ENCODE peak calls at places on chromosomes 3 and 15, in nine cellular contexts. K, M, A, Z, D, V, R, F and P are unnamed samples. For H3K4me1, the result is how much of the 10 kb centered on the place peaks cover.

GRCh38 chr3:150887031-150887430 is 18.2 kb downstream of the MINDY4B start:
- DNase-seq in D (no peak), R (no peak), V (peak), Z (no peak), F (no peak), K (no peak), A (no peak), M (no peak), P (no peak)

GRCh38 chr15:34370129-34370528 is 3.1 kb upstream of the LPCAT4 start:
- DNase-seq in Z (no peak), F (no peak), D (no peak), V (no peak), M (no peak), A (no peak), K (no peak), R (no peak), P (no peak)

GRCh38 chr3:100246999-100247398 is 13.8 kb upstream of the TBC1D23 start:
- DNase-seq in F (no peak), V (no peak), M (no peak), Z (no peak), D (no peak), R (no peak), A (no peak), K (no peak), P (no peak)

GRCh38 chr3:188916934-188917391 is 254.8 kb upstream of the TPRG1 start:
- DNase-seq in F (no peak), M (no peak), D (peak), V (no peak), K (no peak), Z (no peak), A (no peak), R (no peak), P (no peak)

GRCh38 chr3:63914312-63914711 is 2.1 kb upstream of the SCAANT1 start:
- DNase-seq in F (peak), M (no peak), V (peak), R (no peak), A (peak), Z (peak), D (peak), K (peak), P (no peak)

GRCh38 chr3:57109437-57110199 is 49.2 kb downstream of the SPATA12 start:
- DNase-seq in A (no peak), Z (no peak), M (no peak), V (no peak), K (no peak), F (no peak), D (no peak), R (no peak), P (no peak)

GRCh38 chr3:106820726-106821362 is 556.4 kb upstream of the CCDC54 start:
- DNase-seq in M (no peak), R (peak), D (no peak), Z (no peak), K (no peak), A (no peak), V (no peak), F (no peak), P (no peak)

GRCh38 chr15:98966036-98966787 is 41.4 kb downstream of the PGPEP1L start:
- DNase-seq in K (no peak), M (no peak), F (no peak), D (no peak), A (no peak), Z (no peak), R (no peak), V (peak), P (no peak)

GRCh38 chr3:41198526-41198925 is 779 bp upstream of the CTNNB1 start:
- DNase-seq in K (peak), M (peak), V (no peak), F (peak), D (peak), A (peak), Z (peak), R (no peak), P (peak)

GRCh38 chr15:94670436-94671034 is 439.2 kb downstream of the MCTP2 start:
- DNase-seq in R (no peak), M (peak), Z (no peak), D (no peak), V (peak), A (peak), K (no peak), F (no peak), P (no peak)

GRCh38 chr3:160400048-160400630 is 689 bp downstream of the SMC4 start:
- DNase-seq in A (no peak), R (peak), Z (peak), K (peak), V (peak), M (peak), D (peak), F (peak), P (peak)

GRCh38 chr3:188061133-188061532 is 92.8 kb upstream of the LPP start:
- DNase-seq in M (peak), D (no peak), Z (no peak), R (no peak), V (peak), K (no peak), A (no peak), F (no peak), P (no peak)

GRCh38 chr3:128971421-128971820 is 22.5 kb downstream of the CFAP92 start:
- DNase-seq in D (peak), K (no peak), V (peak), A (no peak), Z (peak), F (no peak), M (no peak), R (no peak), P (peak)

GRCh38 chr3:102069211-102069662 is 219.9 kb downstream of the NFKBIZ start:
- DNase-seq in M (no peak), D (no peak), K (no peak), A (no peak), V (peak), F (no peak), Z (no peak), R (no peak), P (no peak)

GRCh38 chr3:108719178-108719577 is 38.0 kb downstream of the RETNLB start:
- DNase-seq in R (no peak), Z (no peak), A (no peak), K (no peak), V (no peak), F (no peak), D (no peak), M (no peak), P (no peak)

GRCh38 chr15:48794697-48795134 is 16.2 kb downstream of the CEP152 start:
- DNase-seq in D (no peak), Z (no peak), A (no peak), V (peak), F (no peak), M (no peak), R (no peak), K (no peak), P (no peak)

GRCh38 chr3:167008765-167009164 is 371.3 kb downstream of the ZBBX start:
- DNase-seq in A (no peak), M (no peak), K (no peak), V (no peak), D (no peak), R (no peak), Z (no peak), F (no peak), P (no peak)

GRCh38 chr3:185843635-185844034 is 18.8 kb upstream of the IGF2BP2 start:
- DNase-seq in R (no peak), Z (no peak), F (no peak), V (no peak), D (no peak), M (no peak), A (no peak), K (no peak), P (no peak)

GRCh38 chr15:85402195-85402921 is 22.0 kb downstream of the AKAP13 start:
- DNase-seq in V (peak), Z (no peak), D (no peak), K (no peak), A (no peak), M (no peak), R (no peak), F (no peak), P (no peak)

GRCh38 chr3:156762631-156763185 is 63.4 kb upstream of the LEKR1 start:
- DNase-seq in Z (no peak), M (no peak), V (peak), R (no peak), K (no peak), F (peak), A (no peak), D (peak), P (no peak)

GRCh38 chr3:143726727-143727126 is 121.5 kb downstream of the SLC9A9 start:
- DNase-seq in M (no peak), K (no peak), D (no peak), F (no peak), Z (no peak), V (no peak), R (no peak), A (no peak), P (no peak)

GRCh38 chr3:38627956-38628355 is 21.5 kb downstream of the SCN5A start:
- DNase-seq in R (no peak), Z (no peak), A (no peak), D (no peak), M (peak), V (no peak), F (no peak), K (no peak), P (no peak)

GRCh38 chr15:41893422-41894250 is at the start of gene SPTBN5:
- DNase-seq in M (peak), D (no peak), Z (no peak), R (no peak), F (no peak), K (no peak), V (no peak), A (no peak), P (no peak)

GRCh38 chr3:42072930-42073329 is 18.2 kb upstream of the TRAK1 start:
- DNase-seq in V (no peak), A (no peak), D (no peak), Z (no peak), M (no peak), K (no peak), F (no peak), R (no peak), P (no peak)

GRCh38 chr3:195550723-195551122 is 7.6 kb upstream of the PPP1R2 start:
- DNase-seq in A (no peak), Z (no peak), F (no peak), M (peak), D (no peak), V (no peak), K (no peak), R (no peak), P (no peak)

GRCh38 chr3:195548046-195548445 is 4.9 kb upstream of the PPP1R2 start:
- DNase-seq in K (no peak), A (no peak), F (no peak), R (no peak), M (no peak), Z (no peak), V (no peak), D (no peak), P (no peak)

GRCh38 chr3:195548496-195548895 is 5.4 kb upstream of the PPP1R2 start:
- DNase-seq in M (peak), Z (no peak), D (no peak), K (no peak), A (no peak), V (no peak), F (no peak), R (no peak), P (no peak)

GRCh38 chr3:195549931-195550519 is 6.9 kb upstream of the PPP1R2 start:
- DNase-seq in V (no peak), R (no peak), F (no peak), K (no peak), Z (no peak), D (no peak), A (no peak), M (peak), P (peak)

DNA sequence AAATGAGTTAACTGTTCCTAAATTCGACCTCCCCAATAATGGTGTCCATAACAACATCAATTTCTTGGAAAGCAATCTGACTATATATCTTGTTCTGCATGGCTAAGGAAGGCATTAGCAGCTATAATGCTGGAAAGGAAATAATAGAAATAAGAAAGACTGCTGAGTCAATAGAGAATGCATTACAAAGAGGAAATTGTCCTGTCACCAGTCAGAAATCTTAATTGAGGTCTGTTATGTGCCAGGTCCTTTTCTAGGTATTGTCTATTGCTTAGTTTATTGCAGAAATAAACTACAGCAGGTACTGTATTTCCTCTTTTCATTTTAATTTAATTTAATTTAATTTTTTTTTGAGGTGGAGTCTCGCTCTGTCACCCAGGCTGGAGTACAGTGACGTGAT is 5.9 kb upstream of the PPP1R2 start:
- DNase-seq in F (no peak), V (no peak), M (no peak), K (no peak), Z (no peak), A (no peak), R (no peak), D (no peak), P (no peak)
- H3K4me3 ChIP-seq in F (no peak), V (no peak), M (no peak), K (no peak), Z (no peak), A (no peak), R (no peak), D (no peak), P (no peak)

GRCh38 chr3:152302521-152303021 is 33.8 kb downstream of the MBNL1 start:
- DNase-seq in D (peak), K (peak), F (peak), Z (peak), R (no peak), A (no peak), M (peak), V (peak), P (peak)
- H3K4me1 ChIP-seq in D (half or more), K (under half), F (half or more), Z (under half), R (half or more), A (half or more), M (half or more), V (under half), P (half or more)

DNA sequence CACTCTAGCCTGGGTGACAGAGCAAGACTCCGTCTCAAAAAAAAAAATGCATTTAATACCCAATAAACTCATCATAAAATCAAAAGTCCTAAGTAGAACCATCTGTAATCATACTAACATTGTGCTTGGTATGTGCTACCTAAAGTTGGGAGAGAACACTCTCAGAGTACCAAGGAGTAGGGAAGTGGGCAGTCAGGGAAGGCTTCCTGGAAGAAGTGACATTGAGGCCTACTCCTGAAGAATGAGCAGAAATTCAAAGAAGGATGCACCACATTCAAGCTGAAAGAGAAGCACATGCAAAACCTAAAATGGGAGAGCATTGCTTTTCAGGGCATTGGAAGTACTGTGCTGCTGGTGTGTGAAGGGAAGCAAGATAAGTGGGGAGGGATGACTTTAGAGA is 54.1 kb downstream of the TLE3 start:
- DNase-seq in R (no peak), D (no peak), V (no peak), A (no peak), M (no peak), K (no peak), Z (no peak), F (no peak), P (no peak)
- TF ChIP-seq POLR2A in R (no peak), D (no peak), V (no peak), A (no peak), M (no peak), K (no peak), Z (no peak), F (no peak), P (no peak)

DNA sequence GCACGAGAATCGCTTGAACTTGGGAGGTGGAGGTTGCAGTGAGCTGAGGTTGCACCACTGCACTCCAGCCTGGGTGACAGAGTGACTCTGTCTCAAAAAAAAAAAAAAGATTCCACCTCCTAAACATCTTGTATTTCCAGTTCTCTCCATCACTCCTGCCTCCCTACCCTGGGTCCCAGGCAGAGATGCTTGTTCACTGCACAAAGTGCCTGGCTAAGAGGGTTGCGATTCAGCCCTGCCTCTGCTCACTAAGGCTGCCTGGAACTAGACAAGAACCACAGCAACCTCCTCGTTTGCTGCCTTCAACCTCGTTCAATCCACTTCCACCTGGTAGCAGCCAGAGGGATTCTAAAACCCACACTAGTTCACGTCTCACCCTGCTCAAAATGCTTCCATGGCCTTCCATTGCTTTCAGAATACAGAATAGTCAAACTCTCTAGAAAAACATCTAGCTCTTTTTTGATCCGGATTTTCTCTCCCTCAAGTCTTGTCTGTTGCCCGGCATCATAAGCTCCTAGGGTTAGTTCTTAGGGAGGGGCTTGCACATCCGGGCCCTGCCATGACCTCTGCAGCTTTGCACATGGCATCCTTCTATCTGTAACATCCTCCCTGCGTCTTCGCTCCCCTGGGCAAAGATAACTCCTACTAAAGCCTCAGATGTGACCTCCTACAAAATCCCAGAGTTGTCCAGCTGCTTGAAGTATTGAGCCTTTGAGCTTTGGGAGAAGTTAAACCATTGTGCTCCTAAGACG is 1.0 kb upstream of the MCM2 start:
- DNase-seq in R (no peak), M (no peak), K (no peak), Z (no peak), F (no peak), D (no peak), V (no peak), A (no peak), P (no peak)
- H3K4me3 ChIP-seq in R (no peak), M (no peak), K (no peak), Z (peak), F (peak), D (no peak), V (no peak), A (no peak), P (peak)